ENCODE peak calls at places on chromosomes 2 and 18, in seven cellular contexts. K is psoas muscle; N is BE2C; F is CD8-positive, alpha-beta T cell; W is Peyer's patch; D is HL-60; X is WERI-Rb-1. A is an unnamed sample.

GRCh38 chr18:68779169-68779568 is 18.7 kb upstream of the CCDC102B start:
- DNase-seq in K (no peak), N (no peak), F (no peak), W (no peak), D (peak), X (no peak), A (peak)

GRCh38 chr2:200383380-200384110 is 77.1 kb downstream of the SPATS2L start:
- DNase-seq in K (no peak), N (no peak), F (no peak), W (no peak), D (no peak), X (no peak), A (peak)

GRCh38 chr2:48249631-48250473 is 280.1 kb upstream of the STON1 start:
- DNase-seq in K (no peak), N (no peak), F (no peak), W (no peak), D (peak), X (peak), A (peak)

GRCh38 chr18:32661486-32662299 is 111.1 kb downstream of the KLHL14 start:
- DNase-seq in K (no peak), N (no peak), F (no peak), W (no peak), D (no peak), X (no peak), A (peak)

GRCh38 chr2:19356545-19357382 is 1.7 kb downstream of the OSR1 start:
- DNase-seq in K (no peak), N (no peak), F (no peak), W (no peak), D (no peak), X (no peak), A (no peak)

GRCh38 chr2:14750433-14750832 is 117.9 kb downstream of the LRATD1 start:
- DNase-seq in K (no peak), N (no peak), F (no peak), W (no peak), D (no peak), X (no peak), A (no peak)

GRCh38 chr2:168567840-168568239 is 111.8 kb downstream of the CERS6 start:
- DNase-seq in K (no peak), N (no peak), F (no peak), W (no peak), D (no peak), X (peak), A (no peak)

GRCh38 chr2:647003-647560 is 30.1 kb downstream of the TMEM18 start:
- DNase-seq in K (no peak), N (no peak), F (no peak), W (no peak), D (no peak), X (no peak), A (no peak)

GRCh38 chr2:112033600-112033999 is 21.5 kb upstream of the TMEM87B start:
- DNase-seq in K (no peak), N (no peak), F (no peak), W (no peak), D (no peak), X (no peak), A (no peak)

GRCh38 chr2:106117882-106118684 is 76.0 kb downstream of the UXS1 start:
- DNase-seq in K (no peak), N (no peak), F (no peak), W (no peak), D (no peak), X (no peak), A (no peak)

GRCh38 chr2:232887171-232887850 is 17.2 kb downstream of the SNORC start:
- DNase-seq in K (no peak), N (no peak), F (no peak), W (peak), D (no peak), X (peak), A (no peak)

GRCh38 chr2:60745761-60746160 is 10.3 kb upstream of the PAPOLG start:
- DNase-seq in K (no peak), N (no peak), F (no peak), W (no peak), D (peak), X (no peak), A (no peak)

GRCh38 chr2:66683068-66683467 is 248.1 kb downstream of the MEIS1 start:
- DNase-seq in K (no peak), N (no peak), F (no peak), W (no peak), D (no peak), X (no peak), A (no peak)

GRCh38 chr2:31228717-31229116 is 5.2 kb upstream of the EHD3 start:
- DNase-seq in K (no peak), N (no peak), F (no peak), W (no peak), D (no peak), X (no peak), A (no peak)

GRCh38 chr2:141844232-141844631 is 286.6 kb downstream of the LRP1B start:
- DNase-seq in K (no peak), N (no peak), F (no peak), W (no peak), D (no peak), X (no peak), A (no peak)

GRCh38 chr2:160703648-160704585 is 210.3 kb upstream of the RBMS1 start:
- DNase-seq in K (no peak), N (no peak), F (peak), W (no peak), D (peak), X (peak), A (no peak)

GRCh38 chr2:112304298-112304941 is 29.0 kb downstream of the ZC3H6 start:
- DNase-seq in K (no peak), N (no peak), F (no peak), W (no peak), D (no peak), X (no peak), A (no peak)

GRCh38 chr18:58429442-58429841 is 199.4 kb downstream of the ALPK2 start:
- DNase-seq in K (no peak), N (no peak), F (no peak), W (no peak), D (no peak), X (no peak), A (no peak)

DNA sequence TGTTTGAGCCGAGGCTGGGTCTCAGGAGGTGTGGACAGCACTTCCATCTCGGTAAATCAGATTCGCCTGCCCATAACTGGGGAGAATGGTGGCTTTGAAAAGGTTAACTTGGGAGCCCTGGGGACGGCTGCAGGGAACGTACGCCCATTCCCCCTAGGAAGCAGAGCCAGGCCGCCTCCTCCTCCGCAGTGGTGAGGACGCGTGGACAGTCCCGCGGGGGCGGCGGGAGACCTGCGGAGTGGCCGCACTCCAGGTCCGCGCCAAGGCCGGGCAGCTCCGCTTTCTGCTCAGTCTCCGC is 845 bp upstream of the MYCN start:
- DNase-seq in K (peak), N (peak), F (no peak), W (no peak), D (no peak), X (no peak), A (no peak)
- H3K4me3 ChIP-seq in K (peak), N (peak), F (peak), W (peak), D (no peak), X (peak), A (peak)

GRCh38 chr2:176100547-176101140 is 1.0 kb downstream of the HOXD12 start:
- DNase-seq in K (no peak), N (no peak), F (no peak), W (no peak), D (no peak), X (no peak), A (no peak)
- H3K4me3 ChIP-seq in K (no peak), N (no peak), F (no peak), W (no peak), D (no peak), X (no peak), A (no peak)

DNA sequence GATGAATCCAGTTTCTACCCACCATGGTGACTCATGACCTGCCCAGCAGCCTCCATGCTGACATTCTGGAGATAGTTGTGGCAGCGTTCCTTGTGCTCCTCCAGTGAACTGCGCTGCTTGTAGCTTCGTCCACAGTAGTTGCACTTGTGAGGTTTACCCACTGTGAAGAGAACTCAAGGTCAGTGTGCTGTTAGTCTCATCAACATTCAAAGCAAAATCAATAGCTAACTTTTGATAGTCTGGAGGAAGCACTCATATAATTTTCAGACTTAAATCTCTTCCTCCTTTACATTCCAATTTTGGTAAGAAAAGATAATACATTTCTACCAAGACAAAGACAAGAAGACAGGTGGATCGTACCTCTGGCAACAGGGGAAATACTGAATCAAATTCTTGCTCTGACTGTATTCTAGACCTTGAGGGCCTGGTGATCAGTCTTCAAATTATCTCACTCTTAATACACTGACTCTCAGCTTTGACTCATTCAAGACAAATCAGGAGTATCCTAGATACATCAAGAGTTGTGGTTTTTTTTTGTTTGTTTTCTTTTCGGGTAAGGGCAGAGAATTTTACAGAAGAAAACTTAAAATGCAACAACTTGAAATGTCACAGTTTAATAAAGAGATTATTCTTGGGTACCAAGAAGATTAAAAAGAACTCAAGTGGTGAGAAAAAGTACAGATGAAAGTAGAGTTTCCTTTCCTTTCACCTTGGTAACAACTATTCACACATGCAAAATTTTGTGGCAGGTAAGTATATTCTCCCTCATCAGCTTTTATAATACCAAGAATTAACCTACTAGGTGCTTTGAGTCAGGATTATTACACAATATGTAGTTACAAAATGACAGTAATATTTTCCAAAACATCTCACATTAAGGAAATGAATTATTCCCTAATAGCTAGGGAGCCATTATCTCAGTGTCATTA is 129.2 kb downstream of the IKZF2 start:
- DNase-seq in K (no peak), N (no peak), F (no peak), W (no peak), D (no peak), X (no peak), A (no peak)
- H3K4me3 ChIP-seq in K (no peak), N (no peak), F (no peak), W (no peak), D (no peak), X (no peak), A (no peak)

GRCh38 chr2:33494155-33494779 is 17.8 kb downstream of the RASGRP3 start:
- DNase-seq in K (no peak), N (no peak), F (no peak), W (no peak), D (no peak), X (no peak), A (no peak)
- H3K4me3 ChIP-seq in K (no peak), N (no peak), F (no peak), W (no peak), D (no peak), X (no peak), A (no peak)

GRCh38 chr2:219249203-219249980 is 3.7 kb upstream of the TUBA4B start:
- DNase-seq in K (peak), N (peak), F (peak), W (peak), D (peak), X (peak), A (peak)
- H3K4me3 ChIP-seq in K (peak), N (no peak), F (peak), W (peak), D (peak), X (no peak), A (no peak)

GRCh38 chr2:68252407-68253210 is at the start of gene PPP3R1:
- DNase-seq in K (peak), N (peak), F (peak), W (peak), D (peak), X (peak), A (peak)
- H3K4me3 ChIP-seq in K (peak), N (peak), F (peak), W (peak), D (peak), X (peak), A (peak)

GRCh38 chr18:69958422-69958821 is 10.7 kb upstream of the CD226 start:
- DNase-seq in K (no peak), N (no peak), F (no peak), W (no peak), D (no peak), X (no peak), A (no peak)

GRCh38 chr18:69957071-69957620 is 9.5 kb upstream of the CD226 start:
- DNase-seq in K (no peak), N (no peak), F (no peak), W (no peak), D (no peak), X (no peak), A (no peak)

GRCh38 chr18:69954719-69955118 is 7.0 kb upstream of the CD226 start:
- DNase-seq in K (no peak), N (no peak), F (no peak), W (no peak), D (no peak), X (no peak), A (no peak)

GRCh38 chr18:69956037-69956436 is 8.4 kb upstream of the CD226 start:
- DNase-seq in K (no peak), N (no peak), F (no peak), W (no peak), D (no peak), X (no peak), A (no peak)

GRCh38 chr18:69956655-69957054 is 9.0 kb upstream of the CD226 start:
- DNase-seq in K (no peak), N (no peak), F (no peak), W (no peak), D (no peak), X (no peak), A (no peak)
- H3K4me3 ChIP-seq in K (no peak), N (no peak), F (peak), W (peak), D (no peak), X (no peak), A (no peak)

DNA sequence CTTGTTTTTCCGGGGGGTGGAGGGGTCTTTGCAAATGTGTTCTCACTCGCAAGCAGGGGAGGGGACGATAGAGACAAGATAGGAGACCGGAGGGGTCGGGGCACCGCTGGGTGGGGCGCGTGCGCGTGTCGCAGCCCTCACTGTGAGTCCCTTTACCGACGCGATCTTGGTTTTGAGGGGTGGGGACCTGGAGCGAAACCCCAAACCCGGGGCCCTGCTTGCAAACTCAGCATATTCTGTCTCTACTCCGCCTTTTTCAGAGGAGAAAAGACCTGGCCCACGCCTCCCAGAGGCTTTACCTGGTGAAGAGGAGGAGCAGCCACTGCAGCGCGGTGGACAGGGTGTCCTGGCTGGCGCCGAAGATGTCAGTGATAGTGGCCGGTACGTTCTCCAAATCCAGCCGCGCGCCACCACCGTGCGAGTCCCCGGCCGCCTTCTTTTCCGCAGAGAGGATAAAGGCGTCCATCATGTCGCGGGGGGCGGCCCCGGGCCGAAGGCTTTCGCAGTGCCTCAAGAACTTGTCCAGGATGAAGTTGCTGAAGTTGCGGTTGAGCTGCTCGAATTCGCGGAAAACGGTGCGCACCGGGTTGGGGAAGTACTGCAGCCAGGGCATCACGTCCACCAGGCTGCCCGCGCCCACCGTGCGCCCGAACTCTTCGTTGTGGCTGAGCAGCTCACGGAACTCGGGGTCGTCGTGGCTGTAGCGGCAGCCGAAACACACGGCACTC is 1.7 kb downstream of the CYP1B1 start:
- DNase-seq in K (peak), N (no peak), F (no peak), W (no peak), D (no peak), X (no peak), A (no peak)
- H3K4me3 ChIP-seq in K (peak), N (no peak), F (no peak), W (peak), D (peak), X (no peak), A (peak)

DNA sequence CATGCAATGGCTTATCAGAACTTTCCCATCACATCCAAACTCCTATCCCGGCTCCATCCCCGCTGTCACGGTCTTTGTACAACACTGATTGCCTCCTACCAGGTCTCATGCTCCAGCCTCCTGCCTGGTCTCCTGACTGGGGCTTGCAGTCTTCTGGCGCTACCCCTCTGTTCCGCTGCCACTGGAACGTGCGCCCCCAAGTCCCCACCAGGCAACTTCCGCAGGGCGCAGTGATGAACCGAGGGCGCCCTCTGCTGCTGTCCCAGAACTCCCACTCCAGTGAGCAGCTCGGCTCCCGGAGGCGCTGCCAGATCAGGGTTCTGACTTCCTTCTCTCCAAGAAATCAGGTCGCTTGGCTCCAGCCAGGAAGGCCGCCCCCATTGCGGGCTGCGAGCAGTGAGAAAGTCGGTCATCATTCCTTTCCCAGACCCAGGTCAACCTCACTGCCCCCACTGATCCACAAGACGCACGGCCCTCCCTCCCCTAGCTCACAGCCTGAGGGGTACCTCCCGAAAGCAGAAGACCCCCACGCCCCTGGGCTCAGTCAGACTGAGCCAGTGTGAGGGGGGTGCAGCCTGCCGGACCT is 43.9 kb upstream of the RAB11FIP5 start:
- DNase-seq in K (peak), N (peak), F (no peak), W (peak), D (peak), X (peak), A (no peak)
- H3K4me3 ChIP-seq in K (no peak), N (no peak), F (no peak), W (no peak), D (no peak), X (no peak), A (peak)

GRCh38 chr2:173355866-173356508 is 1.3 kb downstream of the CDCA7 start:
- DNase-seq in K (peak), N (peak), F (no peak), W (no peak), D (no peak), X (peak), A (no peak)

GRCh38 chr2:173355132-173355865 is 627 bp downstream of the CDCA7 start:
- DNase-seq in K (peak), N (peak), F (peak), W (peak), D (peak), X (peak), A (peak)

GRCh38 chr2:173357351-173357750 is 2.7 kb downstream of the CDCA7 start:
- DNase-seq in K (no peak), N (no peak), F (no peak), W (no peak), D (no peak), X (no peak), A (no peak)

GRCh38 chr2:173358617-173359016 is 3.9 kb downstream of the CDCA7 start:
- DNase-seq in K (no peak), N (no peak), F (no peak), W (no peak), D (no peak), X (no peak), A (no peak)

DNA sequence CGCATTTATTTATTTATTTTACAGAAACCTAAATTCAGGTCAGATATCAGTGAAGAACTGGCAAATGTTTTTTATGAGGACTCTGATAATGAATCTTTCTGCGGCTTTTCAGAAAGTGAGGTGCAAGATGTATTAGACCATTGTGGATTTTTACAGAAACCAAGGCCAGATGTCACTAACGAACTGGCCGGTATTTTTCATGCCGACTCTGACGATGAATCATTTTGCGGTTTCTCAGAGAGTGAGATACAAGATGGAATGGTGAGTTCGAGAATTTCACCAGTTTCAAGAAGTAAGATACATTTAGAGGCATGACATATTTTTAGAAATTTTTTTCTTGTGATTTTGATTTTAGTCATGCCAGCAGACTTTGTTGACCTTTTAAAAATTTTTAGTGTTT is 4.6 kb downstream of the CDCA7 start:
- DNase-seq in K (no peak), N (no peak), F (no peak), W (no peak), D (peak), X (no peak), A (no peak)
- H3K4me3 ChIP-seq in K (no peak), N (no peak), F (no peak), W (no peak), D (no peak), X (no peak), A (no peak)